ENCODE peak calls at places on chromosomes 3 and 15, in eight cellular contexts. One of them, this sample, is unnamed.

GRCh38 chr3:160564949-160565441 is 376 bp downstream of the KPNA4 start:
- DNase-seq in WERI-Rb-1: peak; percentile 68
- DNase-seq in dorsolateral prefrontal cortex: peak; percentile 45
- DNase-seq in body of pancreas: no peak
- DNase-seq in K562: peak; percentile 62
- DNase-seq in RWPE1: peak; percentile 35
- DNase-seq in mammary epithelial cell: peak; percentile 66
- DNase-seq in upper lobe of right lung: peak; percentile 89
- DNase-seq in this sample: no peak

GRCh38 chr15:78007965-78008886 is 69.3 kb downstream of the TBC1D2B start:
- DNase-seq in WERI-Rb-1: no peak
- DNase-seq in dorsolateral prefrontal cortex: no peak
- DNase-seq in body of pancreas: peak; percentile 94
- DNase-seq in K562: no peak
- DNase-seq in RWPE1: peak; percentile 81
- DNase-seq in mammary epithelial cell: peak; percentile 68
- DNase-seq in upper lobe of right lung: peak; percentile 82
- DNase-seq in this sample: no peak

GRCh38 chr3:152638707-152639450 is 196.1 kb upstream of the P2RY1 start:
- DNase-seq in WERI-Rb-1: no peak
- DNase-seq in dorsolateral prefrontal cortex: peak; percentile 10
- DNase-seq in body of pancreas: no peak
- DNase-seq in K562: no peak
- DNase-seq in RWPE1: peak; percentile 46
- DNase-seq in mammary epithelial cell: peak; percentile 78
- DNase-seq in upper lobe of right lung: no peak
- DNase-seq in this sample: no peak

GRCh38 chr15:59353994-59354951 is 18.4 kb downstream of the MYO1E start:
- DNase-seq in WERI-Rb-1: no peak
- DNase-seq in dorsolateral prefrontal cortex: no peak
- DNase-seq in body of pancreas: no peak
- DNase-seq in K562: no peak
- DNase-seq in RWPE1: no peak
- DNase-seq in mammary epithelial cell: no peak
- DNase-seq in upper lobe of right lung: no peak
- DNase-seq in this sample: no peak

GRCh38 chr3:50587806-50588758 is 18.8 kb downstream of the HEMK1 start:
- DNase-seq in WERI-Rb-1: no peak
- DNase-seq in dorsolateral prefrontal cortex: no peak
- DNase-seq in body of pancreas: no peak
- DNase-seq in K562: no peak
- DNase-seq in RWPE1: no peak
- DNase-seq in mammary epithelial cell: no peak
- DNase-seq in upper lobe of right lung: no peak
- DNase-seq in this sample: no peak

GRCh38 chr15:47358876-47359275 is 358.4 kb upstream of the SEMA6D start:
- DNase-seq in WERI-Rb-1: no peak
- DNase-seq in dorsolateral prefrontal cortex: no peak
- DNase-seq in body of pancreas: no peak
- DNase-seq in K562: no peak
- DNase-seq in RWPE1: no peak
- DNase-seq in mammary epithelial cell: peak; percentile 12
- DNase-seq in upper lobe of right lung: no peak
- DNase-seq in this sample: no peak

GRCh38 chr15:57680021-57680420 is 26.5 kb upstream of the POLR2M start:
- DNase-seq in WERI-Rb-1: no peak
- DNase-seq in dorsolateral prefrontal cortex: no peak
- DNase-seq in body of pancreas: no peak
- DNase-seq in K562: no peak
- DNase-seq in RWPE1: peak; percentile 64
- DNase-seq in mammary epithelial cell: peak; percentile 84
- DNase-seq in upper lobe of right lung: no peak
- DNase-seq in this sample: no peak

GRCh38 chr3:43497905-43498365 is 123.9 kb downstream of the ANO10 start:
- DNase-seq in WERI-Rb-1: no peak
- DNase-seq in dorsolateral prefrontal cortex: no peak
- DNase-seq in body of pancreas: no peak
- DNase-seq in K562: no peak
- DNase-seq in RWPE1: peak; percentile 17
- DNase-seq in mammary epithelial cell: peak; percentile 18
- DNase-seq in upper lobe of right lung: no peak
- DNase-seq in this sample: no peak

GRCh38 chr15:92118162-92118935 is 264.8 kb downstream of the SLCO3A1 start:
- DNase-seq in WERI-Rb-1: no peak
- DNase-seq in dorsolateral prefrontal cortex: no peak
- DNase-seq in body of pancreas: no peak
- DNase-seq in K562: no peak
- DNase-seq in RWPE1: peak; percentile 22
- DNase-seq in mammary epithelial cell: peak; percentile 32
- DNase-seq in upper lobe of right lung: no peak
- DNase-seq in this sample: no peak

GRCh38 chr3:76768912-76769311 is 271.0 kb upstream of the ROBO2 start:
- DNase-seq in WERI-Rb-1: no peak
- DNase-seq in dorsolateral prefrontal cortex: no peak
- DNase-seq in body of pancreas: no peak
- DNase-seq in K562: no peak
- DNase-seq in RWPE1: no peak
- DNase-seq in mammary epithelial cell: no peak
- DNase-seq in upper lobe of right lung: no peak
- DNase-seq in this sample: no peak

GRCh38 chr3:34212671-34213070 is 414.2 kb downstream of the PDCD6IP start:
- DNase-seq in WERI-Rb-1: no peak
- DNase-seq in dorsolateral prefrontal cortex: peak; percentile 9
- DNase-seq in body of pancreas: no peak
- DNase-seq in K562: no peak
- DNase-seq in RWPE1: no peak
- DNase-seq in mammary epithelial cell: peak; percentile 3
- DNase-seq in upper lobe of right lung: no peak
- DNase-seq in this sample: no peak

GRCh38 chr15:67109141-67110034 is 44.0 kb downstream of the SMAD3 start:
- DNase-seq in WERI-Rb-1: no peak
- DNase-seq in dorsolateral prefrontal cortex: no peak
- DNase-seq in body of pancreas: peak; percentile 45
- DNase-seq in K562: no peak
- DNase-seq in RWPE1: no peak
- DNase-seq in mammary epithelial cell: no peak
- DNase-seq in upper lobe of right lung: peak; percentile 76
- DNase-seq in this sample: no peak

GRCh38 chr3:105944281-105944680 is 75.5 kb upstream of the CBLB start:
- DNase-seq in WERI-Rb-1: no peak
- DNase-seq in dorsolateral prefrontal cortex: no peak
- DNase-seq in body of pancreas: no peak
- DNase-seq in K562: no peak
- DNase-seq in RWPE1: no peak
- DNase-seq in mammary epithelial cell: peak; percentile 44
- DNase-seq in upper lobe of right lung: no peak
- DNase-seq in this sample: no peak

GRCh38 chr15:64045774-64046346 is 425 bp downstream of the DAPK2 start:
- DNase-seq in WERI-Rb-1: peak; percentile 12
- DNase-seq in dorsolateral prefrontal cortex: no peak
- DNase-seq in body of pancreas: peak; percentile 27
- DNase-seq in K562: no peak
- DNase-seq in RWPE1: peak; percentile 63
- DNase-seq in mammary epithelial cell: no peak
- DNase-seq in upper lobe of right lung: peak; percentile 74
- DNase-seq in this sample: no peak

GRCh38 chr15:68815598-68815997 is 5.1 kb downstream of the ANP32A start:
- DNase-seq in WERI-Rb-1: no peak
- DNase-seq in dorsolateral prefrontal cortex: no peak
- DNase-seq in body of pancreas: no peak
- DNase-seq in K562: no peak
- DNase-seq in RWPE1: peak; percentile 25
- DNase-seq in mammary epithelial cell: peak; percentile 66
- DNase-seq in upper lobe of right lung: no peak
- DNase-seq in this sample: no peak

GRCh38 chr3:10667269-10667668 is 148.8 kb upstream of the SLC6A11 start:
- DNase-seq in WERI-Rb-1: no peak
- DNase-seq in dorsolateral prefrontal cortex: no peak
- DNase-seq in body of pancreas: no peak
- DNase-seq in K562: no peak
- DNase-seq in RWPE1: no peak
- DNase-seq in mammary epithelial cell: no peak
- DNase-seq in upper lobe of right lung: no peak
- DNase-seq in this sample: no peak

GRCh38 chr3:129605593-129606521 is 619 bp downstream of the PLXND1 start:
- DNase-seq in WERI-Rb-1: peak; percentile 52
- DNase-seq in dorsolateral prefrontal cortex: no peak
- DNase-seq in body of pancreas: peak; percentile 56
- DNase-seq in K562: no peak
- DNase-seq in RWPE1: peak; percentile 23
- DNase-seq in mammary epithelial cell: peak; percentile 25
- DNase-seq in upper lobe of right lung: peak; percentile 82
- DNase-seq in this sample: no peak
- H3K27ac ChIP-seq in WERI-Rb-1: peak overlapping the region; percentile 22
- H3K27ac ChIP-seq in dorsolateral prefrontal cortex: peak overlapping the region; percentile 74
- H3K27ac ChIP-seq in body of pancreas: peak overlapping the region; percentile 34
- H3K27ac ChIP-seq in K562: peak overlapping the region; percentile 48
- H3K27ac ChIP-seq in RWPE1: no peak overlapping the region
- H3K27ac ChIP-seq in mammary epithelial cell: no peak overlapping the region
- H3K27ac ChIP-seq in upper lobe of right lung: peak overlapping the region; percentile 90
- H3K27ac ChIP-seq in this sample: peak overlapping the region; percentile 92

GRCh38 chr15:29692527-29692926 is 129.7 kb downstream of the TJP1 start:
- DNase-seq in WERI-Rb-1: no peak
- DNase-seq in dorsolateral prefrontal cortex: no peak
- DNase-seq in body of pancreas: no peak
- DNase-seq in K562: no peak
- DNase-seq in RWPE1: no peak
- DNase-seq in mammary epithelial cell: no peak
- DNase-seq in upper lobe of right lung: no peak
- DNase-seq in this sample: no peak
- TF ChIP-seq CTCF in WERI-Rb-1: peak; percentile 46
- TF ChIP-seq CTCF in dorsolateral prefrontal cortex: no peak
- TF ChIP-seq CTCF in body of pancreas: no peak
- TF ChIP-seq CTCF in K562: peak; percentile 29
- TF ChIP-seq CTCF in RWPE1: no peak
- TF ChIP-seq CTCF in mammary epithelial cell: peak; percentile 8
- TF ChIP-seq CTCF in upper lobe of right lung: no peak
- TF ChIP-seq CTCF in this sample: no peak

GRCh38 chr3:31909455-31909854 is 71.6 kb downstream of the OSBPL10 start:
- DNase-seq in WERI-Rb-1: no peak
- DNase-seq in dorsolateral prefrontal cortex: no peak
- DNase-seq in body of pancreas: no peak
- DNase-seq in K562: no peak
- DNase-seq in RWPE1: no peak
- DNase-seq in mammary epithelial cell: no peak
- DNase-seq in upper lobe of right lung: no peak
- DNase-seq in this sample: no peak

GRCh38 chr3:31903686-31904431 is 77.2 kb downstream of the OSBPL10 start:
- DNase-seq in WERI-Rb-1: peak; percentile 30
- DNase-seq in dorsolateral prefrontal cortex: no peak
- DNase-seq in body of pancreas: no peak
- DNase-seq in K562: no peak
- DNase-seq in RWPE1: peak; percentile 26
- DNase-seq in mammary epithelial cell: no peak
- DNase-seq in upper lobe of right lung: no peak
- DNase-seq in this sample: no peak

GRCh38 chr3:31911124-31911523 is 69.9 kb downstream of the OSBPL10 start:
- DNase-seq in WERI-Rb-1: no peak
- DNase-seq in dorsolateral prefrontal cortex: no peak
- DNase-seq in body of pancreas: no peak
- DNase-seq in K562: no peak
- DNase-seq in RWPE1: no peak
- DNase-seq in mammary epithelial cell: no peak
- DNase-seq in upper lobe of right lung: no peak
- DNase-seq in this sample: no peak

GRCh38 chr3:31908391-31909097 is 72.5 kb downstream of the OSBPL10 start:
- DNase-seq in WERI-Rb-1: no peak
- DNase-seq in dorsolateral prefrontal cortex: no peak
- DNase-seq in body of pancreas: no peak
- DNase-seq in K562: no peak
- DNase-seq in RWPE1: no peak
- DNase-seq in mammary epithelial cell: no peak
- DNase-seq in upper lobe of right lung: no peak
- DNase-seq in this sample: no peak

DNA sequence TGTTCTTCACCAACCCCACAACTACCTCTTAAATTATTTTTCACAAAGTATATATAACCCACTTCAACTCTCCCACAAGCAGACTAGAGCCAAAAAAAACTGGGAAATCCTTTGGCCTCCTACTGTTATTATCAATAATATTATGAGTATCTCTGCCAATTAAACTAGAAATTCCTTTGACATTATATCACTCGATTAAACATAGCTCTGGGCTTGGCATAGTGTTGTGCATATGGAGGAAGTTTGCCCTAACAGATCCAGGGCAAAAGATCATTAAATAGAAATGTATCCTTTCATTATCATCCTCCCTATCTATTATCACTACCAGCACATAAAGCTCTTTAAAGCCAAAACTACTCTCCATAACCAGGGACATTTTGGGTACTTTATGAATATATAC is 74.9 kb downstream of the OSBPL10 start:
- DNase-seq in WERI-Rb-1: no peak
- DNase-seq in dorsolateral prefrontal cortex: no peak
- DNase-seq in body of pancreas: no peak
- DNase-seq in K562: no peak
- DNase-seq in RWPE1: peak; percentile 19
- DNase-seq in mammary epithelial cell: no peak
- DNase-seq in upper lobe of right lung: no peak
- DNase-seq in this sample: no peak
- H3K27ac ChIP-seq in WERI-Rb-1: no peak overlapping the region
- H3K27ac ChIP-seq in dorsolateral prefrontal cortex: no peak overlapping the region
- H3K27ac ChIP-seq in body of pancreas: no peak overlapping the region
- H3K27ac ChIP-seq in K562: no peak overlapping the region
- H3K27ac ChIP-seq in RWPE1: no peak overlapping the region
- H3K27ac ChIP-seq in mammary epithelial cell: no peak overlapping the region
- H3K27ac ChIP-seq in upper lobe of right lung: no peak overlapping the region
- H3K27ac ChIP-seq in this sample: no peak overlapping the region

GRCh38 chr3:69967156-69967555 is 32.4 kb upstream of the SAMMSON start:
- DNase-seq in WERI-Rb-1: no peak
- DNase-seq in dorsolateral prefrontal cortex: no peak
- DNase-seq in body of pancreas: no peak
- DNase-seq in K562: no peak
- DNase-seq in RWPE1: no peak
- DNase-seq in mammary epithelial cell: no peak
- DNase-seq in upper lobe of right lung: no peak
- DNase-seq in this sample: no peak

GRCh38 chr3:69962053-69962452 is 37.5 kb upstream of the SAMMSON start:
- DNase-seq in WERI-Rb-1: no peak
- DNase-seq in dorsolateral prefrontal cortex: no peak
- DNase-seq in body of pancreas: no peak
- DNase-seq in K562: no peak
- DNase-seq in RWPE1: no peak
- DNase-seq in mammary epithelial cell: no peak
- DNase-seq in upper lobe of right lung: no peak
- DNase-seq in this sample: no peak

GRCh38 chr3:69959581-69959980 is 40.0 kb upstream of the SAMMSON start:
- DNase-seq in WERI-Rb-1: no peak
- DNase-seq in dorsolateral prefrontal cortex: no peak
- DNase-seq in body of pancreas: no peak
- DNase-seq in K562: no peak
- DNase-seq in RWPE1: no peak
- DNase-seq in mammary epithelial cell: no peak
- DNase-seq in upper lobe of right lung: no peak
- DNase-seq in this sample: no peak

DNA sequence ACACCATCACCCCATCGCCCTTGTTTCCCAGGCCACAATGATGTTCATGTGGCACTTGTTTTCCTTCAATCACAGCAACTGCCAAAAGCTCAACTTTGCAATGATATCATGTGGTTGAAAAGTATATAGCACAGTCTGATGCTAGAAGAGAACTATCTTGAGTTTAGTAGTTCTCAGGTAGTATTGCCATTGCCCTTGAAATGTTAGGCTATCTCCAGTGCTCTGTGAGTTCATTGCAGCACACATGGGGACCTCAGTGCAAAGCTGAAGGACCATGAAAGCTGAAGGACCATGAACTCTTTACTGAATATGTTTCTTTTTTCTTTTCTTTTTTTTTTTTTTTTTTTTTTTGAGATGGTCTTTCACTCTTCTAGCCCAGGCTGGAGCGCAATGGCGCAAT is 35.9 kb upstream of the SAMMSON start:
- DNase-seq in WERI-Rb-1: no peak
- DNase-seq in dorsolateral prefrontal cortex: no peak
- DNase-seq in body of pancreas: no peak
- DNase-seq in K562: no peak
- DNase-seq in RWPE1: no peak
- DNase-seq in mammary epithelial cell: no peak
- DNase-seq in upper lobe of right lung: no peak
- DNase-seq in this sample: no peak
- TF ChIP-seq CTCF in WERI-Rb-1: no peak
- TF ChIP-seq CTCF in dorsolateral prefrontal cortex: no peak
- TF ChIP-seq CTCF in body of pancreas: no peak
- TF ChIP-seq CTCF in K562: no peak
- TF ChIP-seq CTCF in RWPE1: no peak
- TF ChIP-seq CTCF in mammary epithelial cell: no peak
- TF ChIP-seq CTCF in upper lobe of right lung: no peak
- TF ChIP-seq CTCF in this sample: no peak